ENCODE peak calls at places on chromosomes 3 and 15, in five cellular contexts. M is BE2C; R is CD8-positive, alpha-beta memory T cell; L is kidney epithelial cell; O is GM23338. V is an unnamed sample.
A peak's percentile ranks its signal among the peaks of the same experiment; 100 is the strongest.

GRCh38 chr3:112615942-112616731 is 24.8 kb downstream of the CCDC80 start:
- DNase-seq in O (no peak), R (no peak), L (no peak), M (no peak), V (no peak)

GRCh38 chr15:49154359-49154758 is 1.0 kb downstream of the COPS2 start:
- DNase-seq in M (no peak), L (no peak), R (no peak), O (no peak), V (no peak)

GRCh38 chr15:77021803-77022381 is 27.0 kb downstream of the PSTPIP1 start:
- DNase-seq in R (peak; percentile 79), O (no peak), L (no peak), M (no peak), V (no peak)

GRCh38 chr15:48285329-48286214 is 45.7 kb upstream of the DUT start:
- DNase-seq in M (peak; percentile 63), O (peak; percentile 93), L (peak; percentile 49), R (peak; percentile 5), V (peak; percentile 8)

GRCh38 chr15:92878593-92879053 is 21.5 kb upstream of the CHD2 start:
- DNase-seq in L (no peak), O (no peak), R (no peak), M (no peak), V (no peak)

GRCh38 chr3:141436180-141436579 is 50.6 kb upstream of the RASA2 start:
- DNase-seq in M (no peak), O (no peak), L (no peak), R (no peak), V (no peak)

GRCh38 chr3:120151796-120152195 is 57.5 kb upstream of the GSK3B start:
- DNase-seq in R (no peak), M (no peak), L (no peak), O (no peak), V (no peak)

GRCh38 chr3:113783980-113784379 is 37.1 kb downstream of the ATP6V1A start:
- DNase-seq in L (no peak), M (no peak), O (peak; percentile 56), R (no peak), V (no peak)

GRCh38 chr15:63870043-63870394 is 36.3 kb upstream of the HERC1 start:
- DNase-seq in M (no peak), O (no peak), L (no peak), R (no peak), V (peak; percentile 63)

GRCh38 chr15:42084465-42085235 is 9.7 kb downstream of the PLA2G4D start:
- DNase-seq in L (no peak), R (no peak), M (peak; percentile 72), O (peak; percentile 84), V (peak; percentile 57)

GRCh38 chr3:77795013-77795412 is 755.1 kb downstream of the ROBO2 start:
- DNase-seq in L (no peak), R (no peak), M (no peak), O (peak; percentile 85), V (no peak)

DNA sequence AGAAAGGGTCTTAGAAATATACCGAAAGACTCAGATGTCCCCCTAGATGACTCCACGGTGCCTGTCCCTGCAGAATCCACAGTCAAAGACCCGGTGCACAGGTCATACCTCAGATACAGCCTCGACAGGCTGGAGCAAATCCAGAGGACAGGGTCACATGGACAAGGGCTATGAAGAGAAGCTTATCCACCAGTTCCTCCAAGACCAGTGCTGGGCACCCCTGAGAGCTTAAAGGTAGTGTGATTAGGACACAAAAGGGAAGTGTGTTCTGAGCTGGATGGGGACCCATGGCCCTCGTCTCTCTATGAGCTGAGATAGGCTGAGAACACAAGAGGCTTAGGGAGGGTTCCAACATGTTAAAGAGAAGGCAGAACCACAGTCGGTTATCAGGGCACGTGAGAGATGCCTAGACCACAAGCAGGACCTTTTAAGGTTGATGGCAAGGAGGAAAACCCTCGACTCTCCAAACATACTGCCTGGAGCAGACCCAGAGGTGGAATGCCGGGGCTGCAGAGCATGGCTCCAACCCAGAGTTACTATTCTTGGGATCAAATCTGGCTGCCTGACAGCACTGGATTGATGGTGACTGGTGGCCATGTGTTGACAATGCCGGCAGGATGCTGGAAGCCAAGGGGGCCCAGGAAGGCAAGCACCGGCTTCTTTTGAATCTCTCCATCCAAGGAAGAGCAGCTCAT is 46.9 kb downstream of the ADCY5 start:
- DNase-seq in L (no peak), M (no peak), R (no peak), O (no peak), V (no peak)
- H3K4me3 ChIP-seq in L (no peak overlapping the region), M (no peak overlapping the region), R (no peak overlapping the region), O (no peak overlapping the region), V (no peak overlapping the region)

DNA sequence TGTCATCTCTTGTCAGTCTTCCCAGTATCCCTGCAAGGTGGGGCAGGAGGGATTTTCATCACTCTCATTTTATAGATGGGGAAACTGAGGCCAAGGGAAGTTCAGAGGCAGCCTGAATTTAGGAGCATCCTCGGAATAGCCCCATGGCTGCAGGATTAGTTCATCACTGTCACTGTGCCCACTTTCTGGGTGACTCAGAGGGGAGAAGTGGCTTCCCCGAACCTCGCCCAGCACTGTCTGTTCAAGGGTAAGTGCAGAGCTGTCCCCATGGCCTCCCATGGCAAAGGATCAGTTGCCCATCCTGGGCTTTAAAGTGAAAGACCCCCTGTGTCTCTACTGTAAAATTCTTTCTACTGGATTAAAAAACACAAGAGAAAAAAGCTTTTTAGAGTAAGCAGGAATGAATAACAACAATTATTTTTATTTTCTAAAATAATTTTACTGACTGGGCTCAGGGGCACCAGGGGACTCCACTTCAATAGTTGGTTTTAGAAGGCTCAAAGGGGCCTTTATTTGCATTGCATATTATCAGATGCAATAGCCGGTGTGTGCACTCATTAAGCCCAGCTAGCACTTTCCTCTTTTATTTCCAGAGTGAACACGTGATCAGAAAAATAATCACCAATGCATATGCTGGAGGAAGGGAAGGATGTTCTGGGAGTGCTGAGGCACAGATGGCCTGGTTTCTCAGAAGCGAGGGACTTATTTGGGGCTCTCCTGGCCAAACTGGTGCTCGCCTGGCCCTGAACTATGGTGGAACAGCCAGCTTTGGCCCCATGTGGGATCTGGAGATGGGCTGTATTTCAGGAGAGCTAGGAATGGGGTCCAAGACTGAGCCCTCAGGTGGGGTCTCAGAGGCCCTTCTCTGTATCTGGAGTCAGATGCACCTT is 60.2 kb upstream of the SEC13 start:
- DNase-seq in O (no peak), R (no peak), L (no peak), M (no peak), V (no peak)
- H3K4me3 ChIP-seq in O (no peak overlapping the region), R (no peak overlapping the region), L (no peak overlapping the region), M (no peak overlapping the region), V (no peak overlapping the region)

DNA sequence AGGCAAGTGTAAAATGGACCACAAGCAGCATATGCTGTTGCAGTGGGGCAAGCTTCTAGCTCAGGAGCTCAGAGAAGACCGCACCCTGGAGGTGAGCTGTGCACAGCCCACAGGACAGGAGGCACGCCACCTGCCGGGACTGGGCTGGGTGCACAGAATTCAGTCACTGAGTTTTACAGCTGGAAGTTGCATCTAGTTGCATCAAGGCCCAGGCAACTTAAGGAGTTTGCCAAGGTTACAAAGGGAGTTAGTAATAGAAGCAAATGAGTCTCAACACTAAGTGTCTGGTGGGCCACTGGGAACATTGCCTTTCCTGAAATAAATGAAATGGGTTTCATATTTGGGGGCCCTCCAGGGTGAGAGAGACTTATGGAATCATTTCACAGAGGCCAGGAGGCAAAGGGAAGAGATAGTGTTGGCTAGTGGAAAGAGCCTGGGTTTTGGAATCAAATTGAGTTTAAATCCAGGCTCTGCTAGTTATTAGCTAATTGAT is 36.0 kb upstream of the TIMP4 start:
- DNase-seq in M (no peak), R (no peak), L (no peak), O (peak; percentile 46), V (peak; percentile 75)
- H3K4me3 ChIP-seq in M (no peak overlapping the region), R (no peak overlapping the region), L (no peak overlapping the region), O (no peak overlapping the region), V (no peak overlapping the region)

GRCh38 chr15:100114100-100114499 is 227.7 kb downstream of the ADAMTS17 start:
- DNase-seq in R (no peak), M (no peak), O (no peak), L (peak; percentile 25), V (no peak)
- H3K4me3 ChIP-seq in R (no peak overlapping the region), M (no peak overlapping the region), O (no peak overlapping the region), L (no peak overlapping the region), V (no peak overlapping the region)

DNA sequence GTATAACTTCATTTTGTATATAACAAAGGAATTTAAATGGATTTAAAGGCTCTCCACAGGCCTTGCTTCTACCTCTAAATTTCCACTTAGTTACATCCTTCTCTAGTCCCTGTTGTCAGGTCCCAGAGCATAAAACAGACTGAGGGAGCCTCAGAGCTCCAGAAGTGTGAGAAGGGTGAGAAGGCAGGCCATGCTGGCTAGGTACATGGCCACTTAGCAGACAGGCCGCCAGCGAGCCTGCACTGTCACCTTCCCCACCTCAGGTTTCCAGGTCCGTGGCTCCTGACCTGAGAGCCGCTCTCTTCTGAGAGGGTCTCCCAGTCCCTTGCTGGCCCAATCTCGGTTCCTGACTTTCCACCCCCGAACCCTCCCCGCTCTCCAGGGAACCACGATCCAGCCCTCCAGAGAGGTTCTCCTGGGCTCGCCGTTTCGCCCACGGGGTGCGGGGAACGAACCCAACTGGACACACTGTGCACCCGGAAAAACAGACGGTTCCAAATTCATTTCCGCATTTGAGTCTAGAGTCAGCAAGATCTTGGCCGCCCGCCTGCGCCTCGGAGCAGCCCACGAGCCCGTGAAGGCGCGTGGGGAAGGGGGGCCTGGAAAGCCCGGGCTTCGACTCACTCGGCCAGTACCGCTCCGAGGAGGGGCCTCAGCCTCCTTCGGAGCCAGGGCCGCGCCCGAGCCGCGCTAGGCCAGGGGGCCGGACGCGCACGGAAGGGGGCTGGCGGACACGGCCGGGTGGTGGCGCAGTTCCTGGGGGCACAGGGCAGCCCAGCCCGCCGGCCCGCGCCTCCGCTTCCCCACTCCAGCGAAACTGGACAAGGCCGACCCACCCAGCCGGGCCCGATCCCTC is 16.7 kb upstream of the SOX2 start:
- DNase-seq in M (no peak), O (peak; percentile 81), L (no peak), R (no peak), V (no peak)
- H3K4me3 ChIP-seq in M (no peak overlapping the region), O (peak overlapping the region; percentile 72), L (peak overlapping the region; percentile 12), R (no peak overlapping the region), V (no peak overlapping the region)

DNA sequence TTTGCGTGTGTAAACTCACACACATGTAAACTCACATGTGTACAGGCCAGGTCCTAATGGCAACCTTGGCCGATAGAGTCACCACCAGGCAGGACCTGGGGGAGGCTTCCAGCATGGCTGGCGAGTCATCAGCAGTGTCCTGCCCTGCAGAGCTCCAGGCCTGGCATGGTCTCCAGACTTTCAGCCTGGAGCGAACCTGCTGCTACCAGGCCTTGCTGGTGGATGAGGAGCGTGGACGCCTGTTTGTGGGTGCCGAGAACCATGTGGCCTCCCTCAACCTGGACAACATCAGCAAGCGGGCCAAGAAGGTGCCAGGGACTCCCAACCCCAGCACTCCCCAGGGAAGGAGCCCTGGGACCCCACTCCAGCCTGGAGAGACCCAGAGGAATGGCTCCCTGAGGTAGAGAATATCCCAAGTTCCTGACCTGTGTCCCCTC is 1.0 kb downstream of the SEMA3B start:
- DNase-seq in O (no peak), L (no peak), M (no peak), R (no peak), V (no peak)
- H3K4me3 ChIP-seq in O (no peak overlapping the region), L (no peak overlapping the region), M (no peak overlapping the region), R (no peak overlapping the region), V (no peak overlapping the region)

DNA sequence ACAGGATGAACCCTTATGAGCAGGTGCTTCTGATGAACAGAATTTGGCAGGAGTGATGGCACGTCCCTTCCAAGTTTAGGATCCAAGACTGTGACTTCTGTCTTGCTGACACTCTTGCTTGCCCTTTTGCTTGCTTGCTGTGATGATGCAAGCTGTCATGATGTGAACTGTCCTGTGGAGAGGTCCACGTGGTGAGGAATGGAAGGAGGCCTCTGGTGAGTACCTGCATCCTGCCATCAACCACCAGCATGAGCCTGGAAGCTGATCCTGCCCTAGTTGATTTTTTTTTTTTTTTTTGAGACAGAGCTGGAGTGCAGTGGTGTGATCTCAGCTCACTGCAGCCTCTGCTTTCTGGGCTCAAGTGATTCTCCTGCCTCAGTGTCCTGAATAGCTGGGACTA is 45.5 kb downstream of the EDEM1 start:
- DNase-seq in O (no peak), L (no peak), M (no peak), R (no peak), V (no peak)
- H3K4me3 ChIP-seq in O (no peak overlapping the region), L (no peak overlapping the region), M (no peak overlapping the region), R (no peak overlapping the region), V (no peak overlapping the region)

GRCh38 chr15:70964058-70964457 is 71.4 kb downstream of the LRRC49 start:
- DNase-seq in L (no peak), M (no peak), O (no peak), R (no peak), V (no peak)
- H3K4me3 ChIP-seq in L (no peak overlapping the region), M (no peak overlapping the region), O (no peak overlapping the region), R (no peak overlapping the region), V (no peak overlapping the region)